ENCODE peak calls at places on chromosomes 1 and 21, in six cellular contexts. A is Panc1, Y is SK-N-SH, T is HCT116, L is spleen, V is breast epithelium. U is an unnamed sample.

GRCh38 chr1:46218443-46218842 is 15.3 kb downstream of the LURAP1 start:
- DNase-seq in A (no peak), Y (no peak), T (no peak), L (no peak), V (no peak), U (no peak)

GRCh38 chr1:19569786-19570185 is 74.3 kb upstream of the NBL1 start:
- DNase-seq in A (no peak), Y (no peak), T (no peak), L (no peak), V (no peak), U (no peak)

GRCh38 chr1:234478152-234478480 is 863 bp downstream of the TARBP1 start:
- DNase-seq in A (no peak), Y (peak; percentile 82), T (no peak), L (peak; percentile 95), V (no peak), U (peak; percentile 81)

GRCh38 chr1:232047473-232047872 is 420.9 kb downstream of the DISC1 start:
- DNase-seq in A (no peak), Y (no peak), T (peak; percentile 13), L (no peak), V (no peak), U (no peak)

GRCh38 chr1:173474097-173474779 is 2.9 kb upstream of the PRDX6 start:
- DNase-seq in A (no peak), Y (no peak), T (no peak), L (no peak), V (no peak), U (peak; percentile 13)

GRCh38 chr1:21574464-21575151 is 65.4 kb downstream of the ALPL start:
- DNase-seq in A (no peak), Y (no peak), T (no peak), L (peak; percentile 82), V (peak; percentile 62), U (no peak)

GRCh38 chr1:15322648-15323350 is 75.8 kb downstream of the FHAD1 start:
- DNase-seq in A (no peak), Y (peak; percentile 57), T (no peak), L (no peak), V (no peak), U (peak; percentile 63)

GRCh38 chr1:119409731-119410130 is 5.2 kb upstream of the HSD3B2 start:
- DNase-seq in A (no peak), Y (no peak), T (no peak), L (no peak), V (peak; percentile 50), U (no peak)

GRCh38 chr1:109618614-109619404 is 607 bp downstream of the GNAT2 start:
- DNase-seq in A (no peak), Y (no peak), T (no peak), L (no peak), V (no peak), U (no peak)

GRCh38 chr1:56506314-56506743 is 73.0 kb downstream of the PLPP3 start:
- DNase-seq in A (no peak), Y (no peak), T (no peak), L (peak; percentile 79), V (no peak), U (peak; percentile 66)
- H3K27ac ChIP-seq in A (no peak overlapping the region), Y (peak overlapping the region; percentile 24), T (no peak overlapping the region), L (peak overlapping the region; percentile 66), V (no peak overlapping the region), U (peak overlapping the region; percentile 62)

DNA sequence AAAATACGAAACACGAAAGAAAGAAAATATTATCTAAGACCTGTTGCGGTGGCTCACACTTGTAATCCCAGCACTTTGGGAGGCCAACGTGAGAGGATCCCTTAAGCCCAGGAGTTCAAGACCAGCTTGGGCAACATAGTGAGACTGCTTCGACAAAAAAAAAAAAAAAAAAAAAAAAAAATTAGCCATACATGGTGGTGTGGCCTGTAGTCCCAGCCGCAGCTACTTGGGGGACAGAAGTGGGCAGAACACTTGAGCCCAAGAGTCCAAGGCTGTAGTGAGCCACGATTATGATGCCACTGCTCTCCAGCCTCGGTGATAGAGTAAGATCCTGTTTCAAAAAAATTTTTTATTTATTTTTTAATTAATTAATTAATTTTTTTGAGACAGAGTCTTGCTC is 1.5 kb upstream of the RAB13 start:
- DNase-seq in A (no peak), Y (no peak), T (no peak), L (no peak), V (no peak), U (no peak)
- H3K4me3 ChIP-seq in A (no peak overlapping the region), Y (no peak overlapping the region), T (no peak overlapping the region), L (no peak overlapping the region), V (no peak overlapping the region), U (no peak overlapping the region)

GRCh38 chr1:221672160-221672762 is 69.6 kb downstream of the DUSP10 start:
- DNase-seq in A (no peak), Y (no peak), T (no peak), L (no peak), V (no peak), U (no peak)
- TF ChIP-seq POLR2AphosphoS5 in A (no peak), Y (no peak), T (no peak), L (no peak), V (no peak), U (no peak)

GRCh38 chr1:7479544-7479943 is 291.6 kb upstream of the VAMP3 start:
- DNase-seq in A (no peak), Y (no peak), T (no peak), L (no peak), V (no peak), U (no peak)
- H3K27ac ChIP-seq in A (no peak overlapping the region), Y (peak overlapping the region; percentile 99), T (no peak overlapping the region), L (peak overlapping the region; percentile 58), V (no peak overlapping the region), U (no peak overlapping the region)

GRCh38 chr21:34973685-34974084 is 75.4 kb downstream of the RUNX1 start:
- DNase-seq in A (no peak), Y (no peak), T (no peak), L (no peak), V (no peak), U (no peak)
- H3K4me3 ChIP-seq in A (no peak overlapping the region), Y (no peak overlapping the region), T (no peak overlapping the region), L (no peak overlapping the region), V (no peak overlapping the region), U (no peak overlapping the region)

GRCh38 chr1:160680399-160680798 is 31.2 kb downstream of the CD48 start:
- DNase-seq in A (no peak), Y (no peak), T (no peak), L (no peak), V (no peak), U (no peak)
- TF ChIP-seq POLR2AphosphoS5 in A (no peak), Y (no peak), T (no peak), L (no peak), V (no peak), U (no peak)

DNA sequence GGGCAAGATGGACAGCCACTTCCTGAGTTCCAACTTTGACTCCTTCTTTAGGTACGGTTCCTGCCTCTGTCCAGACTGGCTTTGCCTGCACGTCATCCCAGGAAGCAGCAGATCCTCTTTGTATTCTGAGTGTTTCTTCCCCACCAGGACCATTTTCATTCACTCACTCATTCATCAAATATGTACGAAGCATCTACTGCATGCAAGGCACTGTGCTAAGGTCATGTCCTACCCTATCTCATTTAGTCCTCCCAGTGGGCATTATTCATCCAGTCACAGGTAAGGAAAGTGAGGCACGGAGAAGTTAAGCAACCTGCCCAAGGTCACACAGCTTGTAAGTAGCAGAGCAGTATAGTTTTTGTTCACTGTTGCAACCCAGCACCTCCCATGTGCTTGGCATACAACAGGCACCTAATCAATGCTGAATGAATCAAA is 13.9 kb downstream of the CRYBG2 start:
- DNase-seq in A (no peak), Y (no peak), T (no peak), L (no peak), V (no peak), U (no peak)
- H3K27ac ChIP-seq in A (no peak overlapping the region), Y (no peak overlapping the region), T (no peak overlapping the region), L (no peak overlapping the region), V (no peak overlapping the region), U (no peak overlapping the region)

GRCh38 chr1:4371849-4372248 is 282.6 kb upstream of the AJAP1 start:
- DNase-seq in A (no peak), Y (no peak), T (no peak), L (no peak), V (no peak), U (no peak)

GRCh38 chr1:4379451-4380175 is 274.8 kb upstream of the AJAP1 start:
- DNase-seq in A (no peak), Y (no peak), T (no peak), L (no peak), V (no peak), U (no peak)

GRCh38 chr1:4380564-4381168 is 273.7 kb upstream of the AJAP1 start:
- DNase-seq in A (no peak), Y (no peak), T (no peak), L (no peak), V (no peak), U (no peak)

GRCh38 chr1:4375812-4376211 is 278.6 kb upstream of the AJAP1 start:
- DNase-seq in A (no peak), Y (no peak), T (no peak), L (no peak), V (no peak), U (no peak)
- H3K4me3 ChIP-seq in A (no peak overlapping the region), Y (no peak overlapping the region), T (no peak overlapping the region), L (no peak overlapping the region), V (no peak overlapping the region), U (no peak overlapping the region)